ENCODE peak calls at places on chromosomes 11 and 22, in six cellular contexts. G is HepG2, V is PC-9, K is PC-3, Q is GM12878, T is prostate gland. L is an unnamed sample.

GRCh38 chr11:25876456-25876965 is 455.4 kb upstream of the ANO3 start:
- DNase-seq in G (no peak), V (no peak), K (no peak), Q (no peak), T (no peak), L (no peak)

GRCh38 chr11:77153276-77154185 is 25.5 kb downstream of the MYO7A start:
- DNase-seq in G (no peak), V (no peak), K (no peak), Q (no peak), T (no peak), L (no peak)

GRCh38 chr11:42870480-42870879 is 441.3 kb upstream of the API5 start:
- DNase-seq in G (no peak), V (no peak), K (no peak), Q (no peak), T (no peak), L (no peak)

GRCh38 chr22:26016916-26017315 is 152.3 kb upstream of the SEZ6L start:
- DNase-seq in G (no peak), V (no peak), K (no peak), Q (no peak), T (no peak), L (no peak)

GRCh38 chr11:36449566-36450390 is 60.3 kb downstream of the TRAF6 start:
- DNase-seq in G (no peak), V (no peak), K (no peak), Q (no peak), T (no peak), L (no peak)

GRCh38 chr11:73271936-73272679 is at the start of gene P2RY6:
- DNase-seq in G (peak; percentile 75), V (peak; percentile 84), K (peak; percentile 97), Q (no peak), T (no peak), L (peak; percentile 93)

GRCh38 chr11:75679566-75679965 is 10.7 kb upstream of the MAP6 start:
- DNase-seq in G (no peak), V (no peak), K (no peak), Q (no peak), T (no peak), L (no peak)

GRCh38 chr11:116771935-116772334 is 852 bp downstream of the BUD13 start:
- DNase-seq in G (no peak), V (no peak), K (no peak), Q (no peak), T (no peak), L (no peak)

GRCh38 chr22:31501738-31502137 is 5.4 kb downstream of the SFI1 start:
- DNase-seq in G (no peak), V (no peak), K (no peak), Q (no peak), T (no peak), L (no peak)

GRCh38 chr11:17839973-17840611 is 105.5 kb downstream of the KCNC1 start:
- DNase-seq in G (no peak), V (peak; percentile 17), K (peak; percentile 18), Q (no peak), T (no peak), L (no peak)

GRCh38 chr11:45322891-45323597 is 36.9 kb upstream of the SYT13 start:
- DNase-seq in G (no peak), V (no peak), K (no peak), Q (no peak), T (no peak), L (no peak)

GRCh38 chr22:23534201-23534850 is 45.8 kb downstream of the IGLL1 start:
- DNase-seq in G (no peak), V (no peak), K (no peak), Q (no peak), T (no peak), L (peak; percentile 34)

GRCh38 chr11:26331911-26332571 is at the start of gene ANO3:
- DNase-seq in G (peak; percentile 67), V (peak; percentile 72), K (peak; percentile 63), Q (no peak), T (peak; percentile 26), L (peak; percentile 90)

GRCh38 chr11:106281455-106282173 is 204.2 kb downstream of the AASDHPPT start:
- DNase-seq in G (no peak), V (no peak), K (peak; percentile 98), Q (no peak), T (no peak), L (no peak)

GRCh38 chr11:8610532-8611116 is 16.6 kb upstream of the STK33 start:
- DNase-seq in G (no peak), V (no peak), K (no peak), Q (no peak), T (no peak), L (no peak)

GRCh38 chr11:115941481-115941993 is 437.3 kb upstream of the CADM1 start:
- DNase-seq in G (no peak), V (no peak), K (peak; percentile 39), Q (no peak), T (no peak), L (no peak)

GRCh38 chr11:47376183-47376542 is 2.2 kb downstream of the SPI1 start:
- DNase-seq in G (no peak), V (no peak), K (no peak), Q (no peak), T (no peak), L (no peak)

GRCh38 chr11:96306933-96307747 is 35.9 kb downstream of the MAML2 start:
- DNase-seq in G (peak; percentile 81), V (peak; percentile 84), K (peak; percentile 100), Q (no peak), T (peak; percentile 86), L (no peak)

GRCh38 chr22:37409557-37409956 is 17.7 kb downstream of the ELFN2 start:
- DNase-seq in G (no peak), V (no peak), K (no peak), Q (no peak), T (no peak), L (no peak)

GRCh38 chr11:79691445-79691844 is 250.6 kb upstream of the TENM4 start:
- DNase-seq in G (no peak), V (no peak), K (peak; percentile 9), Q (no peak), T (no peak), L (no peak)

GRCh38 chr22:48098243-48098935 is 1335.9 kb downstream of the TBC1D22A start:
- DNase-seq in G (no peak), V (no peak), K (no peak), Q (peak; percentile 93), T (no peak), L (no peak)

GRCh38 chr22:31321421-31321820 is 24.7 kb downstream of the PATZ1 start:
- DNase-seq in G (no peak), V (no peak), K (no peak), Q (no peak), T (no peak), L (no peak)

GRCh38 chr11:10310301-10310841 is 5.5 kb downstream of the ADM start:
- DNase-seq in G (no peak), V (no peak), K (no peak), Q (no peak), T (no peak), L (no peak)

GRCh38 chr11:79237676-79238075 is 203.2 kb downstream of the TENM4 start:
- DNase-seq in G (no peak), V (no peak), K (no peak), Q (no peak), T (no peak), L (no peak)

GRCh38 chr11:65204646-65205601 is 23.2 kb downstream of the CAPN1 start:
- DNase-seq in G (peak; percentile 37), V (peak; percentile 57), K (peak; percentile 59), Q (no peak), T (no peak), L (no peak)

GRCh38 chr11:65207918-65208784 is 26.4 kb downstream of the CAPN1 start:
- DNase-seq in G (no peak), V (no peak), K (no peak), Q (no peak), T (no peak), L (no peak)

GRCh38 chr11:65205602-65205967 is 23.9 kb downstream of the CAPN1 start:
- DNase-seq in G (no peak), V (no peak), K (no peak), Q (no peak), T (no peak), L (no peak)

GRCh38 chr11:65206901-65207300 is 25.2 kb downstream of the CAPN1 start:
- DNase-seq in G (no peak), V (no peak), K (no peak), Q (no peak), T (no peak), L (no peak)

DNA sequence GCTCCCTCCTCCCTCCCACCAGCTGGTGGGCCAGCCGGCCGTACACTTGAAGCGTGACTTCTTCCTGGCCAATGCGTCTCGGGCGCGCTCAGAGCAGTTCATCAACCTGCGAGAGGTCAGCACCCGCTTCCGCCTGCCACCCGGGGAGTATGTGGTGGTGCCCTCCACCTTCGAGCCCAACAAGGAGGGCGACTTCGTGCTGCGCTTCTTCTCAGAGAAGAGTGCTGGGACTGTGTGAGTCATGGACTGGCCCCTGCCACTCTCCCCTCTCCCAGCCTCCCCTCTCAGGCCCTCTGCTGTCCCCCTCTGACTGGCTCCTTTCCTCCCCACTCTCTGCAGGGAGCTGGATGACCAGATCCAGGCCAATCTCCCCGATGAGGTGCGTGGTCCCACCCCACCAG is 24.7 kb downstream of the CAPN1 start:
- DNase-seq in G (no peak), V (no peak), K (no peak), Q (no peak), T (no peak), L (no peak)
- TF ChIP-seq CTCF in G (no peak), V (no peak), K (no peak), Q (no peak), T (no peak), L (no peak)

DNA sequence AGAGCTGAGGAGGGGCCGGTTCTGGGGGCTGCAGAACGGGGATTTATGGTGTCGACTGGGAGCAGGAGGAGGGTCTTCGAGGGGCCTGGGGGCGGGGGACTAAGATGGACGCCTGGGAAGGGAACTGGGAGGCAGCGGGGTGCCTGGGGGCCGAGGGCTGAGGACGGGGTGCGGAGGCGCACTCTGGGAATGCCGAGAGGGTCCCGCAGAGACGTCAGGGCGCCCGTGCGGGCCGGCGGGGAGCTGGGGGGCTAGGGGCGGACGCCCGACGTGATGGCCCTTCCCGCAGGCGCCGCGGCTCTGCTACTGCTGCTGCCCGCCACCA is 516 bp downstream of the TM7SF2 start:
- DNase-seq in G (no peak), V (no peak), K (no peak), Q (no peak), T (no peak), L (no peak)
- H3K4me1 ChIP-seq in G (peaks cover 37% of the 10 kb centered on the region), V (peaks cover 40% of the 10 kb centered on the region), K (peaks cover 21% of the 10 kb centered on the region), Q (peaks cover 24% of the 10 kb centered on the region), T (peaks cover 18% of the 10 kb centered on the region), L (peaks cover 26% of the 10 kb centered on the region)

GRCh38 chr22:41203118-41203517 is 2.0 kb upstream of the L3MBTL2 start:
- DNase-seq in G (no peak), V (no peak), K (no peak), Q (no peak), T (no peak), L (no peak)

GRCh38 chr22:41197046-41197807 is 7.9 kb upstream of the L3MBTL2 start:
- DNase-seq in G (peak; percentile 56), V (peak; percentile 79), K (peak; percentile 59), Q (no peak), T (peak; percentile 75), L (peak; percentile 87)

GRCh38 chr22:41201146-41201545 is 4.0 kb upstream of the L3MBTL2 start:
- DNase-seq in G (no peak), V (peak; percentile 26), K (no peak), Q (no peak), T (peak; percentile 49), L (no peak)

GRCh38 chr22:41193829-41194228 is 11.3 kb upstream of the L3MBTL2 start:
- DNase-seq in G (no peak), V (no peak), K (no peak), Q (no peak), T (no peak), L (no peak)

GRCh38 chr22:41197808-41198585 is 7.1 kb upstream of the L3MBTL2 start:
- DNase-seq in G (no peak), V (peak; percentile 45), K (peak; percentile 27), Q (no peak), T (no peak), L (peak; percentile 51)
- TF ChIP-seq CTCF in G (no peak), V (no peak), K (no peak), Q (no peak), T (no peak), L (no peak)

GRCh38 chr11:11981364-11981763 is 27.1 kb downstream of the DKK3 start:
- DNase-seq in G (no peak), V (no peak), K (no peak), Q (no peak), T (no peak), L (no peak)
- H3K4me1 ChIP-seq in G (peaks cover 9% of the 10 kb centered on the region), V (peaks cover 14% of the 10 kb centered on the region), K (peaks cover 62% of the 10 kb centered on the region), Q (no peaks in the 10 kb centered on the region), T (no peaks in the 10 kb centered on the region), L (peaks cover 19% of the 10 kb centered on the region)